ENCODE peak calls at places on chromosomes 11 and 22, in eight cellular contexts. Z, U, S, V, Y, A, Q and K are unnamed samples.

GRCh38 chr22:43151251-43152000 is at the start of gene TSPO:
- DNase-seq in Z (peak; percentile 80), U (peak; percentile 86), S (no peak), V (peak; percentile 69), Y (no peak), A (peak; percentile 81), Q (peak; percentile 92), K (peak; percentile 51)

GRCh38 chr11:76795285-76795935 is 12.3 kb downstream of the TSKU start:
- DNase-seq in Z (peak; percentile 29), U (no peak), S (no peak), V (no peak), Y (no peak), A (no peak), Q (no peak), K (no peak)

GRCh38 chr11:66563832-66564231 is 4.6 kb downstream of the CTSF start:
- DNase-seq in Z (no peak), U (no peak), S (no peak), V (no peak), Y (no peak), A (no peak), Q (no peak), K (no peak)

GRCh38 chr22:43277987-43278601 is 65.1 kb downstream of the SCUBE1 start:
- DNase-seq in Z (no peak), U (peak; percentile 52), S (no peak), V (no peak), Y (no peak), A (no peak), Q (no peak), K (no peak)

GRCh38 chr11:79439893-79440450 is 858 bp downstream of the TENM4 start:
- DNase-seq in Z (peak; percentile 67), U (peak; percentile 19), S (no peak), V (no peak), Y (no peak), A (peak; percentile 47), Q (peak; percentile 74), K (no peak)

GRCh38 chr11:78261869-78262637 is 73.3 kb downstream of the USP35 start:
- DNase-seq in Z (no peak), U (no peak), S (no peak), V (no peak), Y (no peak), A (no peak), Q (no peak), K (no peak)

GRCh38 chr11:77370217-77370616 is 68.7 kb upstream of the GDPD4 start:
- DNase-seq in Z (no peak), U (no peak), S (no peak), V (no peak), Y (no peak), A (no peak), Q (no peak), K (no peak)

GRCh38 chr22:31611065-31611760 is 50.8 kb downstream of the PISD start:
- DNase-seq in Z (peak; percentile 70), U (no peak), S (no peak), V (no peak), Y (no peak), A (no peak), Q (peak; percentile 31), K (no peak)

GRCh38 chr11:134176284-134176683 is 47.5 kb downstream of the NCAPD3 start:
- DNase-seq in Z (no peak), U (no peak), S (no peak), V (no peak), Y (no peak), A (no peak), Q (no peak), K (no peak)

GRCh38 chr22:24156146-24156914 is 25.0 kb upstream of the SUSD2 start:
- DNase-seq in Z (peak; percentile 59), U (peak; percentile 39), S (peak; percentile 53), V (peak; percentile 64), Y (no peak), A (peak; percentile 63), Q (peak; percentile 71), K (peak; percentile 57)

GRCh38 chr11:114915871-114916270 is 237.5 kb downstream of the NXPE2 start:
- DNase-seq in Z (no peak), U (no peak), S (no peak), V (no peak), Y (no peak), A (no peak), Q (no peak), K (no peak)

GRCh38 chr22:44539467-44540063 is 41.5 kb upstream of the RTL6 start:
- DNase-seq in Z (no peak), U (no peak), S (no peak), V (no peak), Y (no peak), A (no peak), Q (no peak), K (no peak)

GRCh38 chr11:114061053-114062049 is 1.8 kb downstream of the ZBTB16 start:
- DNase-seq in Z (peak; percentile 62), U (no peak), S (no peak), V (no peak), Y (no peak), A (no peak), Q (peak; percentile 77), K (peak; percentile 22)

GRCh38 chr11:93849751-93850584 is 450 bp downstream of the VSTM5 start:
- DNase-seq in Z (peak; percentile 31), U (peak; percentile 79), S (no peak), V (peak; percentile 51), Y (peak; percentile 81), A (no peak), Q (peak; percentile 74), K (no peak)

GRCh38 chr11:13205446-13205845 is 72.1 kb upstream of the BMAL1 start:
- DNase-seq in Z (no peak), U (no peak), S (no peak), V (peak; percentile 29), Y (no peak), A (no peak), Q (no peak), K (no peak)

GRCh38 chr11:129703846-129704245 is 111.8 kb upstream of the TMEM45B start:
- DNase-seq in Z (no peak), U (no peak), S (no peak), V (peak; percentile 7), Y (no peak), A (no peak), Q (no peak), K (no peak)

GRCh38 chr11:37141707-37142106 is 543.7 kb upstream of the RAG2 start:
- DNase-seq in Z (no peak), U (no peak), S (no peak), V (no peak), Y (no peak), A (no peak), Q (no peak), K (no peak)

GRCh38 chr11:13357232-13357631 is 79.6 kb downstream of the BMAL1 start:
- DNase-seq in Z (no peak), U (no peak), S (no peak), V (no peak), Y (no peak), A (no peak), Q (no peak), K (no peak)

GRCh38 chr22:37192232-37192631 is 4.2 kb upstream of the C1QTNF6 start:
- DNase-seq in Z (no peak), U (no peak), S (no peak), V (no peak), Y (no peak), A (no peak), Q (no peak), K (no peak)

GRCh38 chr11:45411221-45411946 is 125.2 kb upstream of the SYT13 start:
- DNase-seq in Z (no peak), U (no peak), S (no peak), V (peak; percentile 49), Y (no peak), A (no peak), Q (no peak), K (no peak)

GRCh38 chr11:57321996-57322880 is 2.5 kb downstream of the TNKS1BP1 start:
- DNase-seq in Z (peak; percentile 90), U (peak; percentile 92), S (no peak), V (peak; percentile 99), Y (peak; percentile 94), A (peak; percentile 68), Q (peak; percentile 84), K (no peak)

GRCh38 chr11:10454902-10455631 is at the start of gene AMPD3:
- DNase-seq in Z (no peak), U (no peak), S (peak; percentile 54), V (peak; percentile 94), Y (no peak), A (no peak), Q (no peak), K (no peak)

GRCh38 chr11:44622721-44623258 is 57.3 kb downstream of the CD82 start:
- DNase-seq in Z (peak; percentile 10), U (peak; percentile 15), S (peak; percentile 0), V (no peak), Y (no peak), A (no peak), Q (peak; percentile 57), K (no peak)

GRCh38 chr11:59938718-59939117 is 486 bp downstream of the OOSP1 start:
- DNase-seq in Z (no peak), U (no peak), S (no peak), V (no peak), Y (no peak), A (no peak), Q (no peak), K (no peak)

GRCh38 chr22:29167032-29167911 is 38.4 kb upstream of the EMID1 start:
- DNase-seq in Z (no peak), U (no peak), S (peak; percentile 95), V (no peak), Y (no peak), A (no peak), Q (peak; percentile 14), K (no peak)

GRCh38 chr11:68040121-68040956 is 1.5 kb downstream of the TCIRG1 start:
- DNase-seq in Z (peak; percentile 72), U (peak; percentile 78), S (peak; percentile 61), V (peak; percentile 79), Y (peak; percentile 85), A (no peak), Q (peak; percentile 80), K (peak; percentile 48)

GRCh38 chr22:30874431-30875370 is 93.9 kb downstream of the MORC2 start:
- DNase-seq in Z (no peak), U (no peak), S (no peak), V (no peak), Y (no peak), A (no peak), Q (peak; percentile 41), K (no peak)

GRCh38 chr11:44611687-44612437 is 46.4 kb downstream of the CD82 start:
- DNase-seq in Z (no peak), U (no peak), S (peak; percentile 87), V (no peak), Y (no peak), A (no peak), Q (no peak), K (no peak)

GRCh38 chr11:94655291-94655690 is 88.1 kb downstream of the PIWIL4 start:
- DNase-seq in Z (no peak), U (no peak), S (no peak), V (no peak), Y (peak; percentile 63), A (no peak), Q (no peak), K (no peak)

GRCh38 chr11:62880231-62880802 is 379 bp upstream of the SLC3A2 start:
- DNase-seq in Z (no peak), U (no peak), S (peak; percentile 67), V (peak; percentile 86), Y (no peak), A (no peak), Q (no peak), K (no peak)

GRCh38 chr22:37842015-37842793 is 1.9 kb downstream of the ANKRD54 start:
- DNase-seq in Z (no peak), U (peak; percentile 54), S (no peak), V (no peak), Y (no peak), A (no peak), Q (no peak), K (no peak)

GRCh38 chr22:49415219-49415951 is 412.3 kb downstream of the BRD1 start:
- DNase-seq in Z (no peak), U (no peak), S (no peak), V (no peak), Y (no peak), A (no peak), Q (no peak), K (no peak)

GRCh38 chr22:42111798-42112197 is 18.8 kb downstream of the CYP2D6 start:
- DNase-seq in Z (no peak), U (no peak), S (no peak), V (no peak), Y (no peak), A (no peak), Q (no peak), K (no peak)

GRCh38 chr22:44351037-44351436 is 38.3 kb upstream of the SHISAL1 start:
- DNase-seq in Z (peak; percentile 28), U (no peak), S (no peak), V (no peak), Y (no peak), A (no peak), Q (no peak), K (no peak)